ENCODE peak calls at places on chromosomes 13 and 19, in five cellular contexts. P is progenitor cell of endocrine pancreas, A is endothelial cell, D is IMR-90, N is thoracic aorta. R is an unnamed sample.

GRCh38 chr19:764301-764700 is 13.4 kb downstream of the MISP start:
- DNase-seq in A (no peak), D (no peak), P (no peak), N (no peak), R (no peak)

GRCh38 chr19:6847828-6848200 is 39.6 kb upstream of the ADGRE1 start:
- DNase-seq in N (no peak), P (no peak), A (no peak), D (no peak), R (no peak)

GRCh38 chr19:45090034-45090433 is 2.9 kb upstream of the PPP1R37 start:
- DNase-seq in D (no peak), N (no peak), P (no peak), A (no peak), R (no peak)

GRCh38 chr13:46795321-46795720 is 1.6 kb downstream of the ESD start:
- DNase-seq in D (no peak), N (no peak), P (no peak), A (no peak), R (no peak)

GRCh38 chr13:42453091-42453645 is 120.8 kb upstream of the TNFSF11 start:
- DNase-seq in P (no peak), D (no peak), N (no peak), A (no peak), R (no peak)

GRCh38 chr19:1483067-1483978 is 4.3 kb upstream of the C19orf25 start:
- DNase-seq in A (no peak), D (no peak), P (no peak), N (no peak), R (no peak)

GRCh38 chr19:30692517-30692870 is 320.3 kb downstream of the ZNF536 start:
- DNase-seq in D (no peak), A (no peak), N (no peak), P (no peak), R (no peak)

GRCh38 chr13:109790951-109791605 is 4.7 kb upstream of the IRS2 start:
- DNase-seq in N (no peak), D (peak; percentile 41), A (no peak), P (no peak), R (no peak)

GRCh38 chr13:20170931-20171330 is 10.1 kb upstream of the GJA3 start:
- DNase-seq in N (no peak), D (no peak), P (no peak), A (no peak), R (no peak)

GRCh38 chr19:41551212-41551610 is 24.8 kb upstream of the CEACAM21 start:
- DNase-seq in P (no peak), A (no peak), D (no peak), N (no peak), R (no peak)

GRCh38 chr13:52850396-52851152 is 2.1 kb upstream of the PCDH8 start:
- DNase-seq in N (peak; percentile 13), A (peak; percentile 91), P (peak; percentile 86), D (peak; percentile 7), R (peak; percentile 11)

GRCh38 chr13:33172400-33172799 is 113.2 kb downstream of the STARD13 start:
- DNase-seq in P (no peak), N (no peak), A (no peak), D (no peak), R (no peak)

GRCh38 chr13:97273341-97273831 is 51.3 kb downstream of the MBNL2 start:
- DNase-seq in P (no peak), A (no peak), N (no peak), D (no peak), R (no peak)

GRCh38 chr13:112900691-112901091 is 68.3 kb upstream of the MCF2L start:
- DNase-seq in D (no peak), P (no peak), N (no peak), A (no peak), R (no peak)

DNA sequence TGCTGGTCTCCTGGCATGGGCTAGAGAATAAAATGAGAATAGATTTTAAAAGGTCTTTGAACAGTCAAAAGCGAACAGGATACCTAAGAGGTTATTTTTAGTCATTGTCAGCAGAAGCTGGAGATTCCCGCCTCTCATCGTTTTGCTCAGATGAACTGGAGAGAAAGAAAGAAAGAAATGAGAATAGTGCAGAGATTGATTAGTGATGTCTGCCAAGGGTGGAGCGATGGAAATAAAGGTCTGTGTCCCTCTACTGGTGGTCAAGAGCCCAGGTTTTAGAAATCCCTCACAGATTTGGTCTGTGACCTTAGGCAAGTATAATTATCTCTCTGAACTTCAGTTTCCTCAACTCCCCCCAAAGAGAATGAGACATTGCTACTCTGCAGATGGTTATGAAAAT is 5.4 kb downstream of the NCAN start:
- DNase-seq in A (no peak), D (peak; percentile 16), P (no peak), N (no peak), R (no peak)
- TF ChIP-seq CTCF in A (no peak), D (no peak), P (no peak), N (no peak), R (no peak)

DNA sequence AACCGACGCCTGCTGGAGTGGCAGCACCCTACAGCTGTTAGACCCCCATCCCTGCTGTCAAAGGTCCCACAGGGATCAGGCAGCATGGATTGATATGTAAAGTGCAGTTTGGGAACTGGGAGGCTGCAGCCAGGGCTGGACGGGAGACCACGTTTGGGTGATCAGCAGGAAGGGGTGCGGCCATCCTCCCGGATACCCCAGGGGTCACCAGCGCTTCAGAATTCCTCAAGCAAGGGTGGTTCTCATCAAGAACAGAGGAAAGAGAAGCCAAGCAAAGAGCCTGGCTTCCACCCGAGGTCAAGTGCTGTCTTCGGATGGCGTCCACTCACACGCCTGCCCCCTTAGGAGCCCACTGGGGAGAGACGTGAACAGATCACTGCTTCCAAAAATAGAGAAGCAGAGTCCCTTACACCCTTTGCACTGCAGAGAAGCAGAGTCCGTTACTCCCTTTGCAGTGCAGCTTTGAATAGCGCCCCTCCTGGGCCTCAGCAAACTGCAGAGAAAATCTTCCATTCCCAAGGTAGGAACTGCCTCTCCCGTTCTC is 35.5 kb downstream of the DHRS12 start:
- DNase-seq in D (no peak), A (no peak), N (no peak), P (no peak), R (no peak)
- TF ChIP-seq CTCF in D (no peak), A (peak; percentile 28), N (no peak), P (peak; percentile 39), R (no peak)

DNA sequence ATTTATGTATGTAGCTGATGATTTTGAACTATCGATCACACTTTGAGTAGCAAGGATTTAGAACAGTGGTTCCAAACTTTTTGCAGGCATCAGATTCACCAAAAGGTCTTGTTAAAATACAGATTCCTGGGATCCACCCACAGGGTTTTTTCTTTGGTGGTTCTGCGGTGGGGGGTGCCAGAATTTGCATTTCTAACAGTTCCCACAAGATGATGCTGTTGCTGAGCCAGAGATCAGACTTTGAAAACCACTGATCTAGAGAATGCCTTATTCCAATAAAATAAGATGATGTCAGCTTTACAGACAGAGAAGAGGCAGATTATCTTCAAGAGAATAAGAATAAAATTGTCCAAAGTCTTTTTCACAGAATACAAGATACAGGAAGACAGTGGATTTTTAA is 80.9 kb upstream of the SHISA2 start:
- DNase-seq in N (no peak), A (no peak), D (peak; percentile 13), P (no peak), R (no peak)
- TF ChIP-seq CTCF in N (no peak), A (no peak), D (peak; percentile 32), P (no peak), R (peak; percentile 16)

DNA sequence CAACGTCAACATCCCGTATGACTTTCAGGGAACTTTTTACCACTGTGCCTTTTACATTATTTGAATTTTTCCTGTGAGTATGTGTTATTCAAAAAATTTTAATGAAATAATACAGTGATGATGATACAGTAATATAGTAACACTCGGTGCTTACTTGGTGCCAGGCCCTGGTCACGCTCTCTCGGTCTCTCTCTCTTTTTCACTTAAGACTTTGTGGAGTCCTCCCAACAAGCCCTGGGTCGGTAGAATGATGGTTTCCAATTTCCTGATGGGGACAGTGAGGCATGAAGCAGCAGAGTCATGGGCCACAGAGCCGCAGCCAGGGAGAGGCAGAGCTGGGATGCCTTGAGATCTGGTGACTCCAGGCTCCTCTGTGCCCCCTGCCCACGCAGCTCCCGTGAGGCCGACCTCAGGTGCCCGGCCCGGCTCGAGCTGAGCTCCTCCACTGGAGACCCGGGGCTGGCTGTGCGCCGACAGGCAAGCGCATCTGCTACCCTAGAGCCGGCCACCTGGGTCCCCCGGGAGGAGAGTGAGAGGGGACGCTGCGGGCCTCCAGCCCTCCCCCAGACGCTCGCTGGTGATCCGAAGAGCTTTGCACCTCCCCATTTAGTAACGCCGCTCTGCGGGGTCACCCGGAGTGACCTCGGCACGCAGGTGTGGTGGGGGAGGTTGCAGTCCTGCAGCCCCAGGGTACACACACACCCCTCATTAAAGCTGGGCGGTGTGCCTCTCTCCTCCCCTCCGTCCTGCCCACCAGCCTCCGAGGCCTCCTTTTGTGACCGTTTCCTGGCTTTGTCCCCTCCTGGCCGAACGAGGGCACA is 4.4 kb upstream of the SBK3 start:
- DNase-seq in D (peak; percentile 93), P (no peak), A (peak; percentile 56), N (no peak), R (peak; percentile 54)
- TF ChIP-seq CTCF in D (no peak), P (no peak), A (no peak), N (no peak), R (no peak)

GRCh38 chr19:34273121-34273845 is 18.9 kb downstream of the GARRE1 start:
- DNase-seq in A (no peak), N (no peak), P (no peak), D (no peak), R (no peak)

GRCh38 chr19:34274284-34274826 is 20.0 kb downstream of the GARRE1 start:
- DNase-seq in A (no peak), D (peak; percentile 26), P (no peak), N (no peak), R (no peak)

GRCh38 chr19:34276614-34277013 is 22.3 kb downstream of the GARRE1 start:
- DNase-seq in P (no peak), N (no peak), A (no peak), D (no peak), R (no peak)

GRCh38 chr19:34275705-34276104 is 21.4 kb downstream of the GARRE1 start:
- DNase-seq in D (no peak), N (no peak), P (no peak), A (no peak), R (no peak)

DNA sequence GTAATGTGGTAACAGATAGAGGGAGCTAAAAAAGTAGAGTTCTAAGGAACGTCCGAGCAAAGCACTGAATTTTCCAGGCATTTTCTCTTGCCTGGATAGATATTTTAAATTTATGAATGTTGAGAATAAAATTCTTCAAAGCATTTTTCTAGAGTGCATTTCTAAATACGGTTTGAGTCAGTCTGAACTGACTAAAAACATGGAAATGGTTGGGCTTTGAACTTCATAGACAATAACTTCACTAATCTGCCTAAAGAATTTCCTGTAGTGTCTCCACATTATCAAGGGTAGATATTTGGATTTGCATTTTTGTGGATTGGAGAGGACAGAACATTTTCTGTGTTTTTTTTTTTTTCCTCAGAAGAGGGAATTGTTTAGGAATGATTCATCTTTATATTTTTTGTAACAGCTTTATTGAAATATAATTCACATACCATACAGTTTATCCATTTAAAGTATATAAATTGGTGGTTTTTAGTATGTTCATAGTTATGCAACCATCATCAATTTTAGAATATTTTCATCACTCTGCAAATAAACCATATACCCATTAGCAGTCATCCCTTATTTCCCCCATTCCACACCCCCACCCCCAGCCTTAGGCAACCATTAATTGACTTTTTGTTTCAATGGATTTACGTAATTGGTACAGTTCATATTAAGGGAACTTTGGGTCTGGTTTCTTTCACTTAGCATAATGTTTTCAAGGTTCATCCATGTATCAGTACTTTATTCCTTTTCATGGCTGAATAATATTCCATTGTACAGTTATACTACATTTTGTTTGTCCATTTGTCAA is 20.7 kb downstream of the GARRE1 start:
- DNase-seq in N (no peak), A (no peak), P (no peak), D (peak; percentile 96), R (peak; percentile 70)
- TF ChIP-seq CTCF in N (no peak), A (no peak), P (no peak), D (peak; percentile 32), R (peak; percentile 17)

GRCh38 chr19:29528350-29528945 is 2.7 kb downstream of the VSTM2B start:
- DNase-seq in P (peak; percentile 72), A (peak; percentile 83), D (peak; percentile 58), N (no peak), R (peak; percentile 20)
- TF ChIP-seq CTCF in P (peak; percentile 90), A (peak; percentile 74), D (peak; percentile 76), N (peak; percentile 42), R (peak; percentile 81)

GRCh38 chr13:66659291-66660012 is 570.7 kb downstream of the PCDH9 start:
- DNase-seq in D (no peak), P (no peak), N (no peak), A (no peak), R (no peak)
- TF ChIP-seq CTCF in D (no peak), P (no peak), N (no peak), A (no peak), R (no peak)